ENCODE peak calls at places on chromosomes 13 and 19, in four cellular contexts. E is IMR-90, M is trophoblast cell, Y is mesendoderm. U is an unnamed sample.
A peak's percentile ranks its signal among the peaks of the same experiment; 100 is the strongest.

GRCh38 chr19:4780860-4781259 is 10.7 kb upstream of the FEM1A start:
- DNase-seq in E (no peak), M (no peak), Y (no peak), U (no peak)

GRCh38 chr19:4815426-4816387 is 15.8 kb downstream of the TICAM1 start:
- DNase-seq in E (peak; percentile 92), M (peak; percentile 92), Y (peak; percentile 98), U (peak; percentile 82)

GRCh38 chr19:45115809-45116615 is 23.0 kb downstream of the PPP1R37 start:
- DNase-seq in E (no peak), M (no peak), Y (no peak), U (no peak)

GRCh38 chr13:110722971-110723370 is 9.5 kb downstream of the ING1 start:
- DNase-seq in E (no peak), M (no peak), Y (no peak), U (no peak)

GRCh38 chr19:38949580-38950367 is 19.0 kb downstream of the MRPS12 start:
- DNase-seq in E (peak; percentile 25), M (peak; percentile 91), Y (peak; percentile 93), U (peak; percentile 80)

GRCh38 chr13:45662122-45662521 is 40.0 kb upstream of the CBY2 start:
- DNase-seq in E (no peak), M (no peak), Y (no peak), U (no peak)

GRCh38 chr19:40663712-40664692 is 26.4 kb downstream of the NUMBL start:
- DNase-seq in E (peak; percentile 50), M (no peak), Y (peak; percentile 45), U (no peak)

GRCh38 chr19:17623224-17623935 is 64.8 kb downstream of the UNC13A start:
- DNase-seq in E (no peak), M (no peak), Y (no peak), U (no peak)

GRCh38 chr13:75621147-75621546 is 15.0 kb upstream of the LMO7 start:
- DNase-seq in E (peak; percentile 70), M (peak; percentile 83), Y (no peak), U (no peak)

GRCh38 chr13:24081388-24081787 is 79.1 kb upstream of the SPATA13 start:
- DNase-seq in E (peak; percentile 58), M (no peak), Y (no peak), U (no peak)

GRCh38 chr19:33396701-33397535 is 23.4 kb downstream of the CEBPG start:
- DNase-seq in E (no peak), M (no peak), Y (peak; percentile 61), U (peak; percentile 15)

GRCh38 chr19:30906871-30907270 is 442.4 kb downstream of the TSHZ3 start:
- DNase-seq in E (no peak), M (no peak), Y (no peak), U (no peak)

GRCh38 chr13:29481603-29482002 is 113.9 kb downstream of the SLC7A1 start:
- DNase-seq in E (no peak), M (no peak), Y (no peak), U (no peak)

GRCh38 chr13:87280139-87280538 is 391.0 kb upstream of the SLITRK5 start:
- DNase-seq in E (no peak), M (no peak), Y (no peak), U (no peak)

GRCh38 chr13:41562083-41562482 is 104.7 kb downstream of the RGCC start:
- DNase-seq in E (peak; percentile 92), M (peak; percentile 38), Y (no peak), U (no peak)

GRCh38 chr19:10797541-10798256 is 38.3 kb downstream of the TMED1 start:
- DNase-seq in E (no peak), M (no peak), Y (no peak), U (no peak)

GRCh38 chr19:40689339-40690049 is 957 bp downstream of the NUMBL start:
- DNase-seq in E (no peak), M (peak; percentile 19), Y (peak; percentile 46), U (no peak)

GRCh38 chr13:37984357-37984756 is 114.8 kb upstream of the TRPC4 start:
- DNase-seq in E (no peak), M (no peak), Y (peak; percentile 67), U (no peak)

DNA sequence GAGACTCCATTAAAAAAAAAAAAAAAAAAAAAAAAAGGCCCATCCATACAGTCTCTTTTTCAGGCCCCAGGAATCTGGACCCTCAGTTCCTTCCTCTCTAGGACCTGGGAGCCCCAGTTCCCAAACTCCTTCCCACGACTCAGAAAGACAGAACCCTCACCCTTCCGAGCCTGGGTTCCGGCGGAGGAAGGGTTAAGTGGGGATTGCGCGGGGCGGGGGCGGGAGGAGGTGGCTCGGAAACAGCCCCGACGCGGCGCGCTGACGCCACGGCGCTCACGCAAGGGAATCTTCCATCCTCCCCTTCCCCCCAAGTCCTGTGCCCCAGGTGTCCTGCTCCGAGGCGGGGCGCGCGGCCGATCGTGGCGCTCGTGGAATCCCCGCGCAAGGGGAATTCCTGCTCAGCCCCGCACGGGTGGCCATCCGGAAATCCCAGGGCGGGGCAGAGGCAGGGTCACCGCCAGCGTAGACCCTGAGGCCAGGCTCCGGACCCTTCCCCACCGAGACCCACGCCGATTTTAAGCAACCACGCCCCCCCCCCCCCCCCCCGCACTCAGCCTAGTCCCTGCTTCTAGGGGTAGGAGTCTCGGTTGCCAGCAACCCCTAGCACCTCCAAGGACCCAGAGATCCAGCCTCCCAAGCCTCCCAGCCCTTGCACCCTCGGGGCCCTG is 659 bp downstream of the NFKBID start:
- DNase-seq in E (peak; percentile 81), M (peak; percentile 79), Y (peak; percentile 79), U (peak; percentile 58)
- H2BK5ac ChIP-seq in E (peak overlapping the region; percentile 94), M (peak overlapping the region; percentile 86), Y (peak overlapping the region; percentile 54), U (peak overlapping the region; percentile 98)

DNA sequence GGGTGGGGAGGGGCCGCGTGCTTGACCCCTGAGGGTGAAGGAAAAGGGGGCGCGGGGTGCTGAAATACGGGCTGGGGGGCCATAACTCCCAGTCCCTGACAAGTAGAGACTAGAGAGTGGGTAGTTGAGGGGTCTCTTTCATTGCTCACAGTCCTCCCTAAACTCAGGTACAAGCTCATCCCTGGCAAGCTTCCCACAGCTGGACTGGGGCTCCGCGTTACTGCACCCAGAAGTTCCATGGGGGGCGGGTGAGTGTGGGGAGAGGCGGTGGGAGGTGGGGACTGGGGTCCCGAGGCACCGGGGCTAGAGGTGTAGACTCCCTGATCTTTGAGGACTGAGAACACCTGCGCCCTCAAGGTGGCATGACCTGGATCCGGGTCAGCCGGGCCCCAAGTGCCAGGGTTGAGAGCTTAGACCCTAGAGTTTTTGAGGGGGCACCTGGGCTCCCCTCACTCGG is 1.3 kb downstream of the ETV2 start:
- DNase-seq in E (no peak), M (no peak), Y (no peak), U (no peak)
- H2BK120ac ChIP-seq in E (no peak overlapping the region), M (no peak overlapping the region), Y (no peak overlapping the region), U (no peak overlapping the region)

GRCh38 chr13:61045197-61045596 is 370.5 kb downstream of the PCDH20 start:
- DNase-seq in E (no peak), M (no peak), Y (peak; percentile 58), U (no peak)
- H2BK5ac ChIP-seq in E (no peak overlapping the region), M (no peak overlapping the region), Y (no peak overlapping the region), U (no peak overlapping the region)

GRCh38 chr13:101565327-101565726 is 112.9 kb downstream of the ITGBL1 start:
- DNase-seq in E (no peak), M (no peak), Y (no peak), U (no peak)
- H2BK120ac ChIP-seq in E (no peak overlapping the region), M (no peak overlapping the region), Y (no peak overlapping the region), U (no peak overlapping the region)

GRCh38 chr13:27034678-27035111 is 136.9 kb downstream of the USP12 start:
- DNase-seq in E (no peak), M (no peak), Y (peak; percentile 54), U (no peak)

GRCh38 chr13:27037571-27037970 is 134.0 kb downstream of the USP12 start:
- DNase-seq in E (no peak), M (no peak), Y (no peak), U (no peak)

GRCh38 chr13:27035892-27036235 is 135.7 kb downstream of the USP12 start:
- DNase-seq in E (peak; percentile 56), M (peak; percentile 49), Y (no peak), U (no peak)

GRCh38 chr13:27037171-27037570 is 134.4 kb downstream of the USP12 start:
- DNase-seq in E (no peak), M (no peak), Y (no peak), U (no peak)

DNA sequence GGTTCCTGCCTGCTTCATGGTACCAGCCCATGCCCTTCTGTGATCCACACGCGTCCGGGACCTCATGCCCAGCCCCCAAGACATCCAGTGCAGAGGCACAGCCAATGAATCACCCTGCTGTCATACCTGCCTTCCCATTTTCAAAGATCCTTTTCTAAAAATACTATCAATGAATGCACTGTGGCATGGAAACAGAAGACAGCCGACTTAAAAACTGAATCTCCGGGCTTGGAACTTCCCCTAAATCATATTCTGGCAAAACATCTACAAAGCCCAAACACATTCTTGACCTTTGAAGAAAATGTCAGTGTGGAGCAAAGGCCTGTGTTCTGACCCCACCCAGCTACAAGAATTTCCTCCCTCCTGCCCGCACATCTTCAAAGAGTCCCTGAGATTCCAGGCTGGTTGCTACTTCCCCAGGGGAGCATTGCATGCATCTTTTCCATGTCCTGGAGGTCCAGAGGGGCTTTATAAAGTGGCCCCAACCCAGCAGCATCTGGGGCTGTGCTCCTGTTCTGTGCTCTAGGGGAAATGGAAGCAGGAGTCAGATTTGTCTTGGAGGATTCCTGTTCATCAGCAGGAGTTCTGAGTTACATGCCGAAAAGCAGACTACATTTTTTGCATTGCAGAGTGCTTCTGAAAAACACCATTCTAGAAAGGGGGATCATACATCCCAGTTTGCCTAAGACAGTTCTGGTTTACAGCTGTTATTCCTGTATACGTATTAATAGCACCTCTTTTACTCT is 135.2 kb downstream of the USP12 start:
- DNase-seq in E (no peak), M (peak; percentile 75), Y (peak; percentile 31), U (no peak)
- H2BK5ac ChIP-seq in E (no peak overlapping the region), M (peak overlapping the region; percentile 88), Y (no peak overlapping the region), U (no peak overlapping the region)

GRCh38 chr19:9456018-9456689 is 20.8 kb upstream of the ZNF266 start:
- DNase-seq in E (no peak), M (no peak), Y (no peak), U (no peak)
- H2BK120ac ChIP-seq in E (no peak overlapping the region), M (no peak overlapping the region), Y (no peak overlapping the region), U (no peak overlapping the region)

DNA sequence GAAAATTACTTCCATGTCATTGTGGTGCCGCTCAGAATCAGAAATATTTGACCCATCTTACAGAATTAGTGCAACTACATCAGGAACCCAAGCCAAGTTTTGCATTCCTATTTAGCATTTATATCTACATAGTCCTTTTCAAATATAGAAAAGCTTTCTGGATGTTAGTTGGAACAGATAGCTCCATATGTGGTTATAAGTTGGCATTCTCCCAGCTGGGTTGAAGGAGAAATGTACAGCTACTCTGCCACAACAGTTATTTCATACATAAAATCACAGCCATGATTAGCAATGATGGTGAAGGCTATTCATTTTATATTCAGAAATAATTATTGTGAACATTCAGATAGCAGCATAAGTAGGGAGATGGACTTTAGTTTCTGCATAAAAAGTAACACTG is 28.2 kb downstream of the HPN start:
- DNase-seq in E (peak; percentile 8), M (no peak), Y (no peak), U (no peak)
- H2BK5ac ChIP-seq in E (no peak overlapping the region), M (no peak overlapping the region), Y (no peak overlapping the region), U (no peak overlapping the region)